ENCODE peak calls at places on chromosome 10, in eight cellular contexts. O is CD4-positive, alpha-beta T cell; S is osteocyte; M is WTC11; V is cardiac muscle cell; U is AG09319; A is fibroblast of lung; W is right atrium auricular region. X is an unnamed sample.

GRCh38 chr10:45000764-45001381 is at the start of gene ZNF22:
- DNase-seq in O (peak), S (no peak), M (peak), V (peak), U (no peak), A (peak), W (no peak), X (peak)

GRCh38 chr10:47087667-47088066 is 176.4 kb downstream of the PTPN20 start:
- DNase-seq in O (no peak), S (no peak), M (no peak), V (no peak), U (no peak), A (no peak), W (no peak), X (no peak)

GRCh38 chr10:58177362-58177947 is 90.2 kb downstream of the IPMK start:
- DNase-seq in O (no peak), S (no peak), M (no peak), V (peak), U (no peak), A (peak), W (no peak), X (no peak)

GRCh38 chr10:52314007-52314821 is at the start of gene DKK1:
- DNase-seq in O (no peak), S (peak), M (peak), V (peak), U (peak), A (peak), W (peak), X (peak)

GRCh38 chr10:92848037-92848440 is 281 bp upstream of the EXOC6 start:
- DNase-seq in O (no peak), S (no peak), M (no peak), V (no peak), U (no peak), A (no peak), W (no peak), X (no peak)

GRCh38 chr10:132766291-132766690 is 19.7 kb downstream of the NKX6-2 start:
- DNase-seq in O (no peak), S (no peak), M (no peak), V (no peak), U (no peak), A (no peak), W (no peak), X (no peak)

GRCh38 chr10:48541144-48541795 is 63.6 kb downstream of the ARHGAP22 start:
- DNase-seq in O (no peak), S (peak), M (no peak), V (no peak), U (no peak), A (no peak), W (no peak), X (no peak)

GRCh38 chr10:47207280-47207613 is 92.8 kb upstream of the GDF10 start:
- DNase-seq in O (no peak), S (no peak), M (no peak), V (peak), U (no peak), A (peak), W (peak), X (no peak)

GRCh38 chr10:46541735-46542566 is 14.5 kb downstream of the GPRIN2 start:
- DNase-seq in O (no peak), S (no peak), M (peak), V (no peak), U (no peak), A (no peak), W (no peak), X (no peak)

GRCh38 chr10:82949816-82950575 is 1075.0 kb downstream of the NRG3 start:
- DNase-seq in O (no peak), S (no peak), M (no peak), V (no peak), U (no peak), A (no peak), W (no peak), X (no peak)

GRCh38 chr10:49620841-49621378 is 7.1 kb downstream of the CHAT start:
- DNase-seq in O (no peak), S (no peak), M (peak), V (no peak), U (no peak), A (no peak), W (no peak), X (no peak)

GRCh38 chr10:71770255-71770654 is 3.1 kb downstream of the VSIR start:
- DNase-seq in O (no peak), S (no peak), M (no peak), V (no peak), U (no peak), A (no peak), W (no peak), X (no peak)

GRCh38 chr10:80501913-80502521 is 35.7 kb upstream of the SH2D4B start:
- DNase-seq in O (no peak), S (no peak), M (no peak), V (no peak), U (no peak), A (no peak), W (no peak), X (no peak)

GRCh38 chr10:1406976-1407945 is 330.1 kb downstream of the ADARB2 start:
- DNase-seq in O (no peak), S (peak), M (no peak), V (no peak), U (no peak), A (no peak), W (peak), X (no peak)

GRCh38 chr10:131239926-131240325 is 71.6 kb downstream of the TCERG1L start:
- DNase-seq in O (no peak), S (no peak), M (no peak), V (no peak), U (no peak), A (no peak), W (no peak), X (no peak)

GRCh38 chr10:76149602-76150138 is 718.2 kb downstream of the LRMDA start:
- DNase-seq in O (no peak), S (no peak), M (no peak), V (no peak), U (no peak), A (no peak), W (no peak), X (no peak)

GRCh38 chr10:23034790-23035189 is 60.6 kb upstream of the MSRB2 start:
- DNase-seq in O (no peak), S (no peak), M (no peak), V (no peak), U (no peak), A (no peak), W (no peak), X (no peak)

GRCh38 chr10:132412316-132413192 is 15.6 kb downstream of the PWWP2B start:
- DNase-seq in O (no peak), S (no peak), M (no peak), V (no peak), U (no peak), A (no peak), W (no peak), X (no peak)

GRCh38 chr10:71272122-71272771 is 46.8 kb upstream of the SLC29A3 start:
- DNase-seq in O (no peak), S (no peak), M (no peak), V (no peak), U (no peak), A (peak), W (no peak), X (no peak)

GRCh38 chr10:102449321-102450123 is 1.8 kb downstream of the C10orf95 start:
- DNase-seq in O (peak), S (no peak), M (peak), V (peak), U (no peak), A (peak), W (no peak), X (peak)

GRCh38 chr10:73209705-73210104 is 37.4 kb downstream of the DNAJC9 start:
- DNase-seq in O (no peak), S (no peak), M (no peak), V (no peak), U (no peak), A (peak), W (no peak), X (no peak)

GRCh38 chr10:131973160-131973951 is 8.4 kb downstream of the BNIP3 start:
- DNase-seq in O (no peak), S (no peak), M (no peak), V (no peak), U (no peak), A (no peak), W (no peak), X (no peak)

GRCh38 chr10:31140716-31141115 is 109.1 kb upstream of the ZNF438 start:
- DNase-seq in O (no peak), S (no peak), M (no peak), V (no peak), U (no peak), A (no peak), W (no peak), X (no peak)
- TF ChIP-seq CTCF in O (no peak), S (no peak), M (no peak), V (no peak), U (no peak), A (no peak), W (no peak), X (no peak)

DNA sequence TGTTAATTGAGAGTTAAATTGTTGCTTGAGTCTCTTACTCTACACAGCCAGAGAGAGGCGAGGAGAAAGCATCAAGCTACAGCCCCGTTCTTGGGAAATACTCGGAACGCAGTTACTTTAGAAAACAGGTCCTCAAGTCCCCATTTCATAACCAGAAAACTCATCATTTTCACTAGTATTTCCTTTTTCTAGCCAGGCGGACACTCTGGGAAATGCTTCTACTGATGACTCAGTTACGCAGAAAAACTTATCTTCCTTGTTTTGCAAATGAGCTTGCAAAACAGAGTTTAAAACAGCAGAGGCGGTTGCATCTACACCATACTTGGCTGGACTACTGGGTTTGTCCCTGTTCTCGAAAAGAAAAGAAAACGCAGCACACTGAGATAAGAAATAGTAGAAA is 111.4 kb upstream of the FGFR2 start:
- DNase-seq in O (no peak), S (no peak), M (no peak), V (no peak), U (no peak), A (no peak), W (no peak), X (no peak)
- TF ChIP-seq CTCF in O (no peak), S (no peak), M (no peak), V (peak), U (no peak), A (no peak), W (no peak), X (no peak)

DNA sequence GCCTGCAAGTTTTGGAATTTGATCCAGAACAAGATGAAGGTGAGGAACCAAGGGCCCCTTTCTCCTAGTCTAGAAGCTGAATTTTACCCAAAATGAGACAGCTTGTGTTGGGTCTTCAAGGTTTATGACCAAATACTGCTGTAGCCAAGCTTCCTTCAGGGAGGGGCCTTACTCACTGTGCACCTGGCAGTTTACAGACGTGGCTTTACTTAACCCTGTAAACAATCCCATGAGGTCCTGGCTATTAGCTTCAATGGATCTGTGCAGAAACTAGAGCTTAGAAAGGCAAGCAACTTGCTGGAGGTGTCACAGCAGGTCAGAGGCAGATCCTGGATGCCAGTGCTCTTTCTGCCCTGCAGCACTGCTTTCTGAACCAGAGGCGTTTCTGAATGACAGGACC is 46.7 kb downstream of the PDLIM1 start:
- DNase-seq in O (no peak), S (no peak), M (no peak), V (no peak), U (no peak), A (no peak), W (no peak), X (no peak)
- TF ChIP-seq CTCF in O (no peak), S (no peak), M (no peak), V (no peak), U (no peak), A (no peak), W (no peak), X (no peak)

GRCh38 chr10:43075612-43076003 is 1.3 kb upstream of the RET start:
- DNase-seq in O (no peak), S (no peak), M (peak), V (no peak), U (no peak), A (no peak), W (no peak), X (no peak)
- TF ChIP-seq CTCF in O (no peak), S (peak), M (no peak), V (peak), U (no peak), A (peak), W (no peak), X (no peak)

GRCh38 chr10:113524120-113524519 is 28.7 kb upstream of the HABP2 start:
- DNase-seq in O (no peak), S (no peak), M (peak), V (no peak), U (no peak), A (no peak), W (no peak), X (no peak)
- TF ChIP-seq CTCF in O (no peak), S (no peak), M (no peak), V (no peak), U (no peak), A (no peak), W (no peak), X (no peak)

DNA sequence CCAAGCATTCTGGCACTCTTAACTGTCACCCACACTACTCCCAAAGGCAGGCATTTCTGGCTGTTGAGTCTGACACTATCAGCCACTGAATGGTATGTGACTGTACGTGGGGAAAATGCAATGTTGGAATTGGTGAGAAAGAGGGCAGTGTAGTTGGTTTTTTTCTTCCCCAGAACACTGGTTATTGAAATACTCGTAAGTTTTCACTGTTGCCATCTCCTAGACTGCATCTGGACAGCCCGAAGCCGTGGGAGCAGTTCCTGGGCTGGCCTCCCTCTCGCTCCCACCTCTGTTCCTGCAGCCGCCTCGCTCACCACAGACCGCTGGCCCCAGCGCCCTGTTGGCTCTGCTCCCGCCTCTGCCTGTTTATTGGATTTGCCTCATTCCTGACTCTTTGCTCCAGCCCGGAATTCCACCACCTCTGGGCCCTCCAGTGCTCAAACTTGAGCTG is 5.7 kb downstream of the PLCE1 start:
- DNase-seq in O (no peak), S (no peak), M (peak), V (peak), U (no peak), A (peak), W (peak), X (no peak)
- TF ChIP-seq CTCF in O (no peak), S (no peak), M (no peak), V (peak), U (no peak), A (no peak), W (no peak), X (no peak)

GRCh38 chr10:19791032-19791431 is 25.2 kb upstream of the PLXDC2 start:
- DNase-seq in O (no peak), S (no peak), M (no peak), V (no peak), U (no peak), A (no peak), W (no peak), X (no peak)

GRCh38 chr10:19788902-19789301 is 27.3 kb upstream of the PLXDC2 start:
- DNase-seq in O (no peak), S (no peak), M (no peak), V (no peak), U (no peak), A (no peak), W (no peak), X (no peak)

GRCh38 chr10:19789607-19790006 is 26.6 kb upstream of the PLXDC2 start:
- DNase-seq in O (no peak), S (no peak), M (no peak), V (no peak), U (no peak), A (no peak), W (no peak), X (no peak)

GRCh38 chr10:19785366-19785765 is 30.9 kb upstream of the PLXDC2 start:
- DNase-seq in O (no peak), S (no peak), M (no peak), V (no peak), U (no peak), A (no peak), W (no peak), X (no peak)

GRCh38 chr10:19788075-19788686 is 28.1 kb upstream of the PLXDC2 start:
- DNase-seq in O (no peak), S (no peak), M (peak), V (peak), U (peak), A (peak), W (no peak), X (peak)
- TF ChIP-seq CTCF in O (peak), S (peak), M (peak), V (peak), U (peak), A (peak), W (peak), X (peak)

DNA sequence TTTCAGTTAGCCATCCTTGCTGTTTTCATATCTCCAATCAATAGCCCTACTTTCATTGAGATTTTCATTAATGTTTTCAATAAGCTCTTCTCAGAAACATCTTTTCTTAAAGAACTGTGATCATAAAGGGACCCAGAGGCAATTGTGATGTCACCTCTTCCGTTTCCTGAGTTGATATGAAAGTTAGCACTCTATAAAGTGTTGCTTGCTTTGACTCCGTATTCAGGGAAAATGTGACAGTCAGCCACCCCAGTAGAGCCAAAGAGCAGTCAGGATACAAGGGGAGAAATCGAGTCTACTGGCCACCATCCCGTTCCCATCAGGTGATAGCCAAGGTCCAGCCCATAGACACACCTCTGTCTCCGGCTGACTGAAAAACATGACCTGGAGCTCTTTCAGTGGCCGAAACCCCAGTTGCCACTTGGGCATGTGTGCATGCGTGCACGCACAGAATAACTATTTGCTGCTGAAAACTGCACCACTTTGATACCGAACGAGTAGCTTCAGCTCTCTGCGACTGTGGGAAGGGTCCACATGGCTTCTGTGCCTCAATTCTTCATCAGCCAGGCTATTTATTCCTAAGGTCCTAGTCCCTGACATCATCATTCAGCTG is 291.4 kb downstream of the USP6NL start:
- DNase-seq in O (no peak), S (no peak), M (no peak), V (no peak), U (no peak), A (no peak), W (no peak), X (no peak)
- TF ChIP-seq CTCF in O (no peak), S (no peak), M (no peak), V (no peak), U (no peak), A (no peak), W (no peak), X (no peak)

DNA sequence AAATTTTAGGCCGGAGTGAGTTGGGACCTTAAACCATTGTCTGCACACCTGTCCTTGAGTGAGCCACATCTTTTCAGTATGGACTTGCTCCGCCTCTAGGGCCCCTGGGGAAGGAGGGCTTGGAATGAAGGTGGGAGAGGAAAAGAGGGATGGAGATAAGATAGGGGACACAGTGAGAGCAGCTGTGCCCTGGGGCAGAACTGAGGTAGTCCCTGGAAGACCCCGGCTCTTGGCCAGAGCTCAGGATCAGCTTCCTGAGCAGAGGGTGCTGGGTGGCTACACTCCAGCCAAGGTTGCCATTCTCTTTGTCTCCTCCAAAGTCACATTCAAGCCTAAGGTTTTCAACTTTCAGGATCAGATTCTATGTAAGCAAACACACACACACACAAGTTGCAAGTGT is 82.0 kb downstream of the MKI67 start:
- DNase-seq in O (no peak), S (no peak), M (no peak), V (no peak), U (no peak), A (no peak), W (no peak), X (no peak)
- TF ChIP-seq CTCF in O (no peak), S (no peak), M (no peak), V (no peak), U (no peak), A (no peak), W (no peak), X (no peak)

DNA sequence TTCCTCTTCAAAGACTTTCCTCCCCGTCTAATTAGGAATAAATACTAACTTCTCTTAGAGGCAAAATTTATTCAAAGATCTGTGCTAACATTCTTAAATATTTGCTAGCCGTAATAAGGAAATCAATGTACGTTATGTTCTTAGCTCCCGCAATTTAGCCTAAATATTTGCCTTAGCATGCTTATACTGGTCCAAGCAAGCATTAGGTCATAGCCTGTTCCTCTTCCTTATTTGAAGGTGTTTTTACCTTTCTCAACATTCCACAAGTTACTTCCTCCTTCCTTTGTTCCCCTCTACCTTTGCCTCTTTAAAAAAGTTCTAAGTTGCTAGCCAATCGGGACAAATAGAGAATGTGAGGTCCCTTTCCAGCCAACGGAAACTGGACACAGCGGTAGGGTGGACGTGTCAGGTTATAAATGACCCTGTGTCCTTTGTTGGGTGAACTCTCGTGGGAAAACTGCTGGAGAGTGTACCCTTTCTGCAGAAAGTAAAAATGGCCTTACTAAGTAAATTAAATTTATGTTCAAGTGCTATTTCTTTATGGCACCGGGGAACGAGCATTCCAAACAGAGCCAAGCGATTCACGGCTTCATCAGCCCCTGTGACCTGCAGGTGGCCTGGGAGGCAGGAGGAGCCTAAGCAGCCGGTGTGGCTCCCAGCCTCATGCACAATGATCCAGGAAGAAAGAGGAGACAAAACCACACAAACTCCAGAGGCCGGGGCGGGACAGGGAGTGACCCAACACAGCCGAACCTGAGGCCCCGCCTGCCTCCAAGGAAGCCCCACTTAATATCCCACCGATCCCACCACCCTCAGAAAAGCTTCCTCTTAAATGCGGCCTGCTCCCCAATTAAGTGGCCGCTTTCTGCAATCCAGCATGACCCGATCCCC is 67.0 kb downstream of the ZRANB1 start:
- DNase-seq in O (no peak), S (no peak), M (no peak), V (no peak), U (no peak), A (no peak), W (no peak), X (no peak)
- TF ChIP-seq CTCF in O (no peak), S (no peak), M (no peak), V (no peak), U (no peak), A (no peak), W (no peak), X (no peak)

X was measured in endothelial cell.